ENCODE peak calls at places on chromosomes 3 and 15, in ten cellular contexts. N is GM10248, I is K562, V is omental fat pad, W is OCI-LY7, Q is AG09309, H is RWPE1, C is body of pancreas, O is progenitor cell of endocrine pancreas, Z is HCT116. B is an unnamed sample.

GRCh38 chr15:74394090-74394846 is 26.8 kb upstream of the CYP11A1 start:
- DNase-seq in H (no peak), Z (no peak), N (no peak), Q (no peak), C (no peak), W (no peak), I (no peak), O (no peak), V (no peak), B (no peak)

GRCh38 chr3:127408022-127408683 is 120.3 kb upstream of the PRR20G start:
- DNase-seq in H (no peak), Q (no peak), I (no peak), C (no peak), N (no peak), O (no peak), Z (no peak), W (no peak), V (no peak), B (no peak)

GRCh38 chr3:108818404-108818803 is 4.2 kb upstream of the TRAT1 start:
- DNase-seq in I (peak; percentile 2), O (no peak), Q (no peak), V (no peak), H (peak; percentile 29), N (peak; percentile 26), C (peak; percentile 21), W (peak; percentile 21), Z (peak; percentile 57), B (peak; percentile 36)

GRCh38 chr3:24196526-24196925 is 251.4 kb downstream of the NR1D2 start:
- DNase-seq in N (no peak), O (no peak), V (no peak), Q (peak; percentile 48), H (no peak), Z (no peak), C (no peak), W (no peak), I (no peak), B (no peak)

GRCh38 chr3:177973241-177973840 is 562.9 kb upstream of the KCNMB2 start:
- DNase-seq in C (no peak), Z (no peak), W (no peak), V (no peak), Q (no peak), N (no peak), I (no peak), H (peak; percentile 16), O (no peak), B (no peak)

GRCh38 chr15:36172970-36173369 is 406.5 kb upstream of the CDIN1 start:
- DNase-seq in Q (no peak), V (no peak), C (no peak), I (no peak), N (no peak), W (no peak), Z (no peak), H (no peak), O (no peak), B (no peak)

GRCh38 chr3:31242026-31242455 is 290.7 kb upstream of the STT3B start:
- DNase-seq in Z (no peak), Q (no peak), C (no peak), N (no peak), H (no peak), I (no peak), O (no peak), V (no peak), W (no peak), B (no peak)

GRCh38 chr3:124593442-124593829 is 136.8 kb upstream of the UMPS start:
- DNase-seq in W (no peak), V (no peak), I (no peak), H (no peak), Q (no peak), O (no peak), N (no peak), Z (no peak), C (no peak), B (no peak)

GRCh38 chr15:85755471-85755870 is 39.3 kb downstream of the KLHL25 start:
- DNase-seq in Z (no peak), H (no peak), I (no peak), V (no peak), N (no peak), Q (no peak), W (no peak), O (no peak), C (no peak), B (no peak)

GRCh38 chr15:89997079-89997478 is 4.0 kb upstream of the ZNF710 start:
- DNase-seq in N (no peak), C (no peak), I (no peak), H (no peak), O (no peak), Q (no peak), Z (no peak), W (no peak), V (no peak), B (no peak)

GRCh38 chr3:111738238-111738637 is 120.8 kb upstream of the PHLDB2 start:
- DNase-seq in C (no peak), Z (no peak), W (no peak), V (no peak), O (no peak), Q (no peak), I (no peak), H (no peak), N (no peak), B (no peak)

GRCh38 chr3:71051893-71052687 is 531.4 kb downstream of the FOXP1 start:
- DNase-seq in Z (no peak), C (no peak), O (no peak), W (no peak), N (no peak), H (peak; percentile 40), V (no peak), I (no peak), Q (no peak), B (no peak)

DNA sequence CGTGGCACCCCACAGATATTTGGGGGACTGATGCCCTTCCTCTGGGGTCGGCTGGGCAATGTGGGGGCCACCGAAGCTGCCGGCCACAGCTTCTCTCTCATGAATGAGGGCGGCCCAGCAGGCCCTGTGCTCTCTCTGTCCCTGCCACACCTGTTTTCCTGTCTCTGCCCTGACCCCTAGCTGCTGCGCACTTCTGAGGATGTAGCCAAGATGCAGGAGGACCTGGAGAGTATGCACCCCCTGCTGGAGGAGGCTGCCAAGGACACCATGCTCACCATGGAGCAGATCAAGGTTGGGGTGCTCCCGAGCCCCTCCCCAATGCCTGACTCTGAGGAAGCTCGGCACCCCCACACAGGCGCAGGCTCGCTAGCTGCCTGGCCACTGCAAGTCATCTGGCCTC is 59.7 kb downstream of the SEMA3G start:
- DNase-seq in Q (no peak), O (peak; percentile 42), I (peak; percentile 79), C (no peak), Z (peak; percentile 64), W (peak; percentile 82), H (no peak), V (no peak), N (peak; percentile 75), B (peak; percentile 80)
- TF ChIP-seq CTCF in Q (peak; percentile 62), O (peak; percentile 70), I (peak; percentile 99), C (no peak), Z (peak; percentile 98), W (peak; percentile 90), H (no peak), V (no peak), N (peak; percentile 50), B (peak; percentile 83)

GRCh38 chr3:25861566-25861965 is 71.7 kb downstream of the OXSM start:
- DNase-seq in V (no peak), I (no peak), Z (no peak), W (no peak), O (no peak), H (no peak), C (no peak), Q (no peak), N (no peak), B (no peak)

GRCh38 chr3:25863011-25863415 is 73.1 kb downstream of the OXSM start:
- DNase-seq in N (no peak), C (no peak), O (no peak), Q (no peak), H (no peak), V (no peak), I (no peak), W (no peak), Z (no peak), B (no peak)

GRCh38 chr3:25863560-25863959 is 73.7 kb downstream of the OXSM start:
- DNase-seq in H (no peak), N (no peak), Q (no peak), C (no peak), Z (no peak), V (no peak), W (peak; percentile 33), I (no peak), O (no peak), B (no peak)
- TF ChIP-seq CTCF in H (no peak), N (no peak), Q (peak; percentile 6), C (no peak), Z (peak; percentile 41), V (no peak), W (peak; percentile 66), I (no peak), O (peak; percentile 48), B (peak; percentile 5)

DNA sequence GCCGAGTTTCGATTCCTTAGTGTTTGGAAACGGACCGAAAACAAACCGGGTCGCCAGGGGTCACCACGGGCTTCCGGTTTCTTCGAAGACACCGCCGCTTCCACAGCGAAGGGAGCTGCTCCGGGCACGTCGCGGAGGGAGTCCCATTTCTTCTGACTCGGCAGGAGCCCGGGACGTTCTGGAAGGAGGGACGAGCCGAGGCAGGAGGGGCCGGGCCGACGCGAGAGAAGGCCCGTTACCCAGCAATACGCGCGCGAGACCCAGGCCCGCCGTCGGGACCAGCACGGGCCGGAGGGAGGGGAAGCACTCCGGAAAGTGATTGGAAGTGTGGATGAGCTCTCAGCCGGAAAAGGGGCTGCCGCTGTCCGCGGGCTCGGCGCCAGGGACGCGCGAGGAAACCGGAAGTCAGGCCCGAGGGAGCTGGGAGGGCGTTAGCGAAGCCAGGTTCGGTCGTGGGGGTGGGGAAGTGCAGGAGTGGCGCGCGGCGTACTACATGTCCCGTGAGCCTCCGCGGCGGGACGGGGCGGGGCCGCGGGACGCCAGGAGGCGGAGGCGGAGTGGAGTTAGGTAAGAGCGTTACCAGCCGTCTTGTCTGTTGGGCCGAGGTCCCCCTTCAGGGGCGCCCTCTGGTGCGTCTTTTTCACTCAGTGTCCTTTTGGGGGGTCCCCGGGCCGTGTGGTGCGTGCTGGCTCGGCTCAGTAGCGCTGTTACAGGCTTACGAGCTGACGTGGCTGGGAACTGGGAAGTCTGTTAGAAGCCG is at the start of the genes AZI2 and ZCWPW2:
- DNase-seq in V (peak; percentile 84), O (peak; percentile 88), N (peak; percentile 87), C (peak; percentile 97), W (peak; percentile 94), Q (peak; percentile 88), Z (peak; percentile 87), I (peak; percentile 88), H (peak; percentile 69), B (peak; percentile 85)
- TF ChIP-seq CTCF in V (no peak), O (peak; percentile 49), N (peak; percentile 16), C (peak; percentile 44), W (peak; percentile 49), Q (no peak), Z (no peak), I (peak; percentile 40), H (no peak), B (no peak)

DNA sequence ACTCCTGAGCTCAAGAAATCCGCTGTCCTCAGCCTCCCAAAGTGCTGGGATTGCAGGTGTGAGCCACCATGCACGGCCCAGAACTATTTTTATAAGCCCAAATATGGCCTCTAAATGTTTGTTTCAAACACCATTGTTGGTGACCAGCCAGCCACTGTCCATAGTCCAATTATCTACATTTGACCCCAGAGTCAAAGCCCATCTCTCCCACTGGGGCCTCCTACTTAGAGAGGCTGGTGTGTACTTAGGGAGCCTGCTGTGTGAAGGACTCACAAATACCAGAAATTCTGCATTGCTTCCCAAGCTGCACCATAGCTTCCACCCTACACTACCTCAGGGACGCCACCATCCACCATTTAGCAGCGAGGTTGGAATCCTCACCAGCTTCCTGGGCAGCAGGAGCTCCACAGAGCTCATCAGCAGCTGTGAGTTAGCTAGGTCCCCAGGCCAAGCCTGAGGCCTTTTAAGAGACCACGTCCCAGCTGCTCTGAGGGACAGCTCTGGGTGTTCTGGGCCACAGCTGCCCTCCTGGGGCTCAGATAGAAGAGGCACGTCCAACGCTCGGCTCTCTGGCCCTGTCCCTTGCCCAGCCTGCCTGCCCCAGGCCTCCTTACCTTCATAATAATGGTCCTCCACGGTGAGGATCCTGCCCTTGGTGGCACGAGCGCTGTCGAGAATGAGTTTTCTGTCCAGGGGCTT is 29.5 kb downstream of the TKT start:
- DNase-seq in Z (no peak), W (no peak), I (no peak), C (no peak), V (no peak), N (no peak), Q (no peak), O (no peak), H (no peak), B (no peak)
- TF ChIP-seq CTCF in Z (no peak), W (no peak), I (no peak), C (no peak), V (no peak), N (no peak), Q (no peak), O (no peak), H (no peak), B (no peak)